ENCODE peak calls at places on chromosomes 11 and 22, in seven cellular contexts. H, P, M, Q, F, L and S are unnamed samples. For H3K4me1, the result is how much of the 10 kb centered on the place peaks cover.

GRCh38 chr11:77127674-77127968 is 425 bp upstream of the MYO7A start:
- DNase-seq in F (no peak), L (no peak), H (no peak), P (no peak), Q (no peak), M (no peak), S (no peak)

GRCh38 chr11:77080643-77081210 is 14.0 kb downstream of the CAPN5 start:
- DNase-seq in L (no peak), M (peak), P (no peak), F (no peak), Q (peak), H (no peak), S (no peak)

GRCh38 chr11:106937113-106937512 is 81.2 kb downstream of the GUCY1A2 start:
- DNase-seq in P (no peak), M (no peak), L (no peak), H (no peak), Q (no peak), F (no peak), S (no peak)

GRCh38 chr11:104830080-104830479 is 68.2 kb downstream of the CASP12 start:
- DNase-seq in L (peak), H (peak), F (no peak), P (no peak), Q (no peak), M (no peak), S (no peak)

GRCh38 chr11:130783322-130783721 is 133.0 kb downstream of the SNX19 start:
- DNase-seq in Q (no peak), F (no peak), M (no peak), L (no peak), P (no peak), H (no peak), S (no peak)

GRCh38 chr11:71946144-71946571 is 17.3 kb downstream of the RNF121 start:
- DNase-seq in P (no peak), H (peak), Q (no peak), M (no peak), F (no peak), L (peak), S (no peak)

GRCh38 chr11:13772223-13773046 is 104.0 kb downstream of the FAR1 start:
- DNase-seq in L (peak), P (no peak), F (no peak), Q (no peak), M (no peak), H (peak), S (peak)

GRCh38 chr11:70703141-70704052 is 305.1 kb downstream of the CTTN start:
- DNase-seq in F (no peak), P (no peak), L (no peak), H (no peak), Q (no peak), M (no peak), S (no peak)

GRCh38 chr11:57370251-57370650 is 10.7 kb downstream of the PRG3 start:
- DNase-seq in Q (no peak), H (no peak), M (no peak), P (no peak), L (peak), F (no peak), S (no peak)

GRCh38 chr22:33678523-33678922 is 241.8 kb downstream of the LARGE1 start:
- DNase-seq in L (no peak), P (no peak), F (no peak), Q (no peak), H (no peak), M (no peak), S (no peak)

GRCh38 chr11:22666700-22667439 is 459 bp downstream of the GAS2 start:
- DNase-seq in L (no peak), F (no peak), H (peak), M (no peak), Q (no peak), P (peak), S (peak)

GRCh38 chr11:10480026-10480425 is 25.0 kb downstream of the AMPD3 start:
- DNase-seq in M (peak), Q (no peak), H (no peak), L (no peak), F (no peak), P (peak), S (no peak)

GRCh38 chr22:36395922-36396321 is 8.2 kb upstream of the MYH9 start:
- DNase-seq in H (no peak), P (no peak), L (peak), F (no peak), Q (no peak), M (no peak), S (peak)

GRCh38 chr22:37534445-37534844 is 15.2 kb upstream of the CARD10 start:
- DNase-seq in M (no peak), P (no peak), H (no peak), L (no peak), F (no peak), Q (no peak), S (no peak)

GRCh38 chr22:37535159-37535558 is 15.9 kb upstream of the CARD10 start:
- DNase-seq in H (no peak), F (no peak), P (no peak), M (no peak), Q (no peak), L (no peak), S (no peak)

GRCh38 chr22:37533995-37534394 is 14.8 kb upstream of the CARD10 start:
- DNase-seq in F (no peak), H (peak), Q (no peak), M (no peak), P (no peak), L (peak), S (no peak)

GRCh38 chr22:37542959-37543358 is 17.3 kb upstream of the CDC42EP1 start:
- DNase-seq in H (no peak), Q (no peak), P (no peak), M (no peak), F (no peak), L (no peak), S (no peak)

GRCh38 chr22:37538590-37539357 is 19.6 kb upstream of the CARD10 start:
- DNase-seq in M (peak), L (peak), Q (peak), H (peak), P (peak), F (peak), S (peak)
- H3K27ac ChIP-seq in M (no peak), L (no peak), Q (no peak), H (no peak), P (peak), F (no peak), S (no peak)

GRCh38 chr11:19407692-19408091 is 166.9 kb upstream of the E2F8 start:
- DNase-seq in M (no peak), L (no peak), P (no peak), H (no peak), F (no peak), Q (no peak), S (no peak)
- H3K4me1 ChIP-seq in M (under half), L (under half), P (under half), H (under half), F (under half), Q (under half), S (under half)

GRCh38 chr11:60932605-60933346 is 8.5 kb downstream of the TMEM132A start:
- DNase-seq in M (peak), L (no peak), F (no peak), H (no peak), Q (no peak), P (no peak), S (no peak)

GRCh38 chr11:60931897-60932296 is 7.6 kb downstream of the TMEM132A start:
- DNase-seq in M (peak), Q (no peak), P (no peak), L (no peak), F (no peak), H (no peak), S (no peak)

GRCh38 chr11:60934790-60935605 is 10.7 kb downstream of the TMEM132A start:
- DNase-seq in L (no peak), M (no peak), F (no peak), H (no peak), Q (no peak), P (no peak), S (no peak)

GRCh38 chr11:60934091-60934789 is 10.0 kb downstream of the TMEM132A start:
- DNase-seq in P (no peak), L (no peak), H (no peak), Q (no peak), M (no peak), F (no peak), S (no peak)

DNA sequence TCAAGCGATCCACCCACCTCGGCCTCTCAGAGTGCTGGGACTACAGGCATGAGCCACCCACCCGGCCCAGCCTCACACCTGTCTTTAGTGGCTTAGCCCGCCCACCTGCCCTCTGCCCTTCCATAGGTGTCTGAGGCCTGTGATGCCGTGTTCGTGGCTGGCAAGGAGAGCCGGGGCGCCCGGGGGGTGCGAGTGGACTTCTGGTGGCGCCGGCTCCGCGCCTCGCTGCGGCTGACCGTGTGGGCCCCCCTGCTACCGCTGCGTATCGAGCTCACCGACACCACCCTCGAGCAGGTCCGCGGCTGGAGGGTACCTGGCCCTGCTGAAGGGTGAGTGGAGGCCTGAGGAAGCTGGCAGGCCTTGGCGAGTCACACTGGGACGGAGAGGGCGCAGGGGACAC is 9.2 kb downstream of the TMEM132A start:
- DNase-seq in P (no peak), L (no peak), Q (no peak), H (no peak), F (no peak), M (no peak), S (no peak)
- TF ChIP-seq CTCF in P (no peak), L (no peak), Q (no peak), H (no peak), F (no peak), M (no peak), S (no peak)

GRCh38 chr11:21552910-21553309 is 640.0 kb upstream of the ANO5 start:
- DNase-seq in M (no peak), H (no peak), Q (no peak), L (peak), P (no peak), F (no peak), S (peak)
- H3K27ac ChIP-seq in M (no peak), H (no peak), Q (no peak), L (no peak), P (no peak), F (no peak), S (peak)

GRCh38 chr11:95429376-95429907 is 198.4 kb upstream of the SESN3 start:
- DNase-seq in Q (no peak), L (no peak), P (no peak), H (no peak), M (no peak), F (no peak), S (no peak)

GRCh38 chr11:95435628-95436353 is 204.8 kb upstream of the SESN3 start:
- DNase-seq in L (no peak), F (no peak), P (no peak), M (no peak), H (no peak), Q (no peak), S (no peak)

GRCh38 chr11:95434489-95435057 is 203.6 kb upstream of the SESN3 start:
- DNase-seq in H (no peak), L (no peak), M (no peak), Q (no peak), F (no peak), P (no peak), S (no peak)

GRCh38 chr11:95432714-95433503 is 201.9 kb upstream of the SESN3 start:
- DNase-seq in H (no peak), M (no peak), F (no peak), L (no peak), P (no peak), Q (no peak), S (peak)

GRCh38 chr11:95435192-95435591 is 204.2 kb upstream of the SESN3 start:
- DNase-seq in H (no peak), F (no peak), Q (no peak), M (no peak), P (no peak), L (no peak), S (no peak)
- H3K4me1 ChIP-seq in H (under half), F (under half), Q (under half), M (under half), P (under half), L (under half), S (under half)

GRCh38 chr11:12623869-12624268 is 50.4 kb upstream of the TEAD1 start:
- DNase-seq in P (no peak), M (no peak), L (no peak), Q (no peak), H (no peak), F (no peak), S (no peak)

GRCh38 chr11:12625438-12626071 is 48.7 kb upstream of the TEAD1 start:
- DNase-seq in P (no peak), L (peak), H (peak), Q (no peak), F (no peak), M (no peak), S (no peak)

GRCh38 chr11:12624595-12624994 is 49.6 kb upstream of the TEAD1 start:
- DNase-seq in P (no peak), H (no peak), F (no peak), L (no peak), Q (no peak), M (no peak), S (no peak)

GRCh38 chr11:12628322-12628721 is 45.9 kb upstream of the TEAD1 start:
- DNase-seq in H (no peak), F (no peak), Q (no peak), P (no peak), M (no peak), L (no peak), S (no peak)

DNA sequence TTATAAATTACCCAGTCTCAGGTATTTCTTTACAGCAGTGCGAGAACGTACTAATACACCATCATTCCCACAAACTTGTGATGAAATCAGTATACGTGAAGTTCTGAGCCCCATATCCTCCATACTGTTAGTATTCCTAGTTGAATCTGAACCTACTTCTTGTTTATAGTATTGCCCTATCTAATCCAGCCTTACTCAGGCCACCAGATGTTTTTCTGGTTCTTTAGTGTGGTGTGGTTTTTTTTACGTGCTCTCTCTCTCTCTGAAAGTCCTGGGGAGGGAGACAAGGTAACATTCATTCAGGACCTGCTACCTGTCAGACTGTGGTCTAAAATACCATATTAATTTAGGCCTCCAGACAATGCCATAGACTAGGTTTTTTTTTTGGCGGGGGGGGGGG is 47.6 kb upstream of the TEAD1 start:
- DNase-seq in M (no peak), F (no peak), Q (no peak), H (no peak), L (no peak), P (no peak), S (no peak)
- TF ChIP-seq CTCF in M (no peak), F (no peak), Q (no peak), H (no peak), L (no peak), P (no peak), S (no peak)